ENCODE peak calls at places on chromosomes 16 and 17, in four cellular contexts. W is omental fat pad, G is nephron progenitor cell, A is neural progenitor cell. I is an unnamed sample.

GRCh38 chr16:17225551-17225950 is 245.2 kb downstream of the XYLT1 start:
- DNase-seq in G (no peak), A (no peak), W (no peak), I (no peak)

GRCh38 chr16:2473425-2473926 is 1.5 kb upstream of the TBC1D24 start:
- DNase-seq in A (peak; percentile 38), G (peak; percentile 67), W (no peak), I (peak; percentile 59)

GRCh38 chr17:82647593-82648164 is 565 bp downstream of the WDR45B start:
- DNase-seq in W (no peak), G (peak; percentile 60), A (peak; percentile 54), I (peak; percentile 63)

GRCh38 chr17:19454074-19454473 is 43.0 kb downstream of the RNF112 start:
- DNase-seq in A (no peak), G (no peak), W (no peak), I (no peak)

GRCh38 chr17:16814439-16814838 is 124.4 kb downstream of the CCDC144A start:
- DNase-seq in G (no peak), W (no peak), A (no peak), I (no peak)

GRCh38 chr16:5738586-5738985 is 641.0 kb upstream of the EEF2KMT start:
- DNase-seq in G (no peak), A (no peak), W (no peak), I (no peak)

GRCh38 chr16:75319513-75320401 is 68.3 kb upstream of the BCAR1 start:
- DNase-seq in W (no peak), A (no peak), G (no peak), I (peak; percentile 50)

GRCh38 chr16:29862383-29862883 is 593 bp downstream of the CDIPT start:
- DNase-seq in W (no peak), A (peak; percentile 63), G (peak; percentile 35), I (no peak)

GRCh38 chr16:2531371-2531695 is at the start of gene CEMP1:
- DNase-seq in G (no peak), W (no peak), A (no peak), I (no peak)

GRCh38 chr17:74605361-74605760 is 13.3 kb upstream of the CD300LD start:
- DNase-seq in G (no peak), A (no peak), W (peak; percentile 48), I (no peak)

GRCh38 chr17:51734462-51734861 is 424.1 kb downstream of the CA10 start:
- DNase-seq in G (peak; percentile 15), W (no peak), A (peak; percentile 29), I (peak; percentile 5)

GRCh38 chr16:21590791-21591190 is 8.6 kb upstream of the METTL9 start:
- DNase-seq in W (no peak), A (no peak), G (no peak), I (no peak)

GRCh38 chr16:67967956-67968439 is 439 bp downstream of the SLC12A4 start:
- DNase-seq in G (peak; percentile 67), W (no peak), A (peak; percentile 65), I (peak; percentile 79)

GRCh38 chr17:16459850-16460550 is 32.0 kb downstream of the LRRC75A start:
- DNase-seq in W (no peak), G (no peak), A (peak; percentile 30), I (no peak)

GRCh38 chr17:2718150-2718938 is 6.8 kb upstream of the CLUH start:
- DNase-seq in G (no peak), W (no peak), A (no peak), I (no peak)

GRCh38 chr17:62857526-62857925 is 49.4 kb upstream of the MARCHF10 start:
- DNase-seq in W (no peak), G (no peak), A (no peak), I (no peak)

GRCh38 chr16:17590711-17591654 is 120.2 kb upstream of the XYLT1 start:
- DNase-seq in W (no peak), A (no peak), G (no peak), I (no peak)

GRCh38 chr17:48871551-48872351 is 20.8 kb upstream of the ATP5MC1 start:
- DNase-seq in W (no peak), A (no peak), G (peak; percentile 71), I (no peak)

GRCh38 chr16:87681990-87682570 is 79.8 kb downstream of the JPH3 start:
- DNase-seq in W (no peak), A (peak; percentile 33), G (no peak), I (peak; percentile 65)
- TF ChIP-seq CTCF in W (no peak), A (peak; percentile 47), G (peak; percentile 6), I (peak; percentile 17)

GRCh38 chr16:87392823-87393679 is 915 bp downstream of the MAP1LC3B start:
- DNase-seq in A (peak; percentile 68), W (no peak), G (peak; percentile 61), I (peak; percentile 49)
- TF ChIP-seq CTCF in A (peak; percentile 41), W (no peak), G (no peak), I (no peak)

GRCh38 chr16:73846292-73846849 is 450.2 kb upstream of the PSMD7 start:
- DNase-seq in A (peak; percentile 86), G (peak; percentile 16), W (no peak), I (no peak)
- TF ChIP-seq CTCF in A (peak; percentile 50), G (no peak), W (no peak), I (no peak)

DNA sequence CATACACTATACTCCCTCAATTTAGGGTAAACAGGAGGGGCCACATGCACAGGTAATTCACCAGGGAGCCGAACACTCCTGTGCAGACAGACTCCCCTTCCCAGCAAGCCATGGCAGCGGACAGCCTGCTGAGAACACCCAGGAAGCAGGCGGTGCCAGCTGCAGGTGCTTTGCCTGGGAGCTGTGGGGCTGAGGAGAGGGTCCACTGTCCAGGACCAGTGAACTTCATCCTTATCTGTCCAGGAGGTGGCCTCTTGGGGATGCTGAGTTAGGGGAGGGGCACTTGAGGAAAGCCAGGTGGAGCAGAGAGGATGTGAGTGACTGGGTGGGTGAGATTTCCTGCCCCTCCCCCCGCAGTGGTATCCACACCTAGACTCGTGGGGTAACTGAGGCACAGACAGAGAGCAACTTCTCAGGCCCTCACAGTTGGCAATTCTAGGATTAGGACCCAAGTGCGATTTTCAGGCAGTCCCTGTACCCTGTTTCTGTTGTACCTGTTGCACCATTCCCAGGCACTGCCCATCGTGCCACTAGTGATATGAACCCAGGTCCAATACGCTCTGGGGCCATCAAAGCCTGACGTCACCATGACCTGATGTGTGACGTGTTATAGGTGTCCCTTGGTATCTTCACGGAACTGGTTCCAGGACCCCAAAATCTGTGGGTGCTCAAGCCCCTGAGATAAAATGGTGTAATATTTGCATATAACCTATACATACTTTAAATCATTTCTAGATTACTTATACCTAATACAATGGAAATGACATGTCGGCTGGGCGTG is 1.2 kb downstream of the GRN start:
- DNase-seq in A (no peak), G (no peak), W (no peak), I (no peak)
- TF ChIP-seq CTCF in A (no peak), G (no peak), W (no peak), I (no peak)

DNA sequence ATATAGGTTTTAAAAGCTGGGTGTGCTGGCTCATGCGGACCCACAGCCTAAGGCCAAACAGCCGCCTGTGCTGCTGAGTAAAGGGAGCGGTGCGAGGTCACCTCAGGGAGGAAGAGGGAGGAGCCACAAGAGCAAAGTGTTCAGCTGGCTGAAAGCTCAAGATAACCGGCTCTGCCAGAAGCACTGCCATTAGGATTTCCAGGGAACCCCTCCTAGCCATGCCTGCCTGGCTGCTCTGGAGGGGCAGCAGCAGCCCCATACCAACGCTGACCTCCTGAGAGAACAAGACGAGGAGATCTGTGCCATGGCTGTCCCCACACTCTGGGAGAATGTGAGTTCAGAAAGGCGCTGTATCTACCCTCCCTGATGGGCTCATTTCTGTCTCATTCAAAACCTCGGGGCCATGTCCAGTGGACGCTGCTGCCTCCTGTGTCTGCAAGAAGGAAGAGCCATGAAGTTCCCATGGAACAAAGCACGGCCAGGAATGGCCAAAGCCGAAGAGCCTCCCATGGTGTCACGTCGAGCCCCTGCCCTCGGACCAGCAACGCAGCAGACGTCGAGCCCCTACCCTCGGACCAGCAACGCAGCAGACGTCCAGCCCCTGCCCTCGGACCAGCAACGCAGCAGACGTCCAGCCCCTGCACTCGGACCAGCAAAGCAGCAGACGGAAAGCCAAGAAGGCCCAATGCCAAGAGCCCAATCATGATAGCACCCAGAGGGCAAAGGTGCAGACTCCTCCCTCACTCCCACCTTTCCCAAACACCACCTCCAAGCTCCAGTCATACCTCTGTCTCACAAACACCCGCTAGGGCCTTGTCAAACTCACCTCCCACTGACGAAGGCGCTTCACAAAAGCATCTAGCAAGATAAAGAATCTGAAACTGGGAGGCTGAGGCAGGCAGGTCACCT is 107.0 kb downstream of the ANKRD11 start:
- DNase-seq in G (peak; percentile 31), W (no peak), A (peak; percentile 48), I (no peak)
- TF ChIP-seq CTCF in G (no peak), W (no peak), A (peak; percentile 14), I (no peak)

DNA sequence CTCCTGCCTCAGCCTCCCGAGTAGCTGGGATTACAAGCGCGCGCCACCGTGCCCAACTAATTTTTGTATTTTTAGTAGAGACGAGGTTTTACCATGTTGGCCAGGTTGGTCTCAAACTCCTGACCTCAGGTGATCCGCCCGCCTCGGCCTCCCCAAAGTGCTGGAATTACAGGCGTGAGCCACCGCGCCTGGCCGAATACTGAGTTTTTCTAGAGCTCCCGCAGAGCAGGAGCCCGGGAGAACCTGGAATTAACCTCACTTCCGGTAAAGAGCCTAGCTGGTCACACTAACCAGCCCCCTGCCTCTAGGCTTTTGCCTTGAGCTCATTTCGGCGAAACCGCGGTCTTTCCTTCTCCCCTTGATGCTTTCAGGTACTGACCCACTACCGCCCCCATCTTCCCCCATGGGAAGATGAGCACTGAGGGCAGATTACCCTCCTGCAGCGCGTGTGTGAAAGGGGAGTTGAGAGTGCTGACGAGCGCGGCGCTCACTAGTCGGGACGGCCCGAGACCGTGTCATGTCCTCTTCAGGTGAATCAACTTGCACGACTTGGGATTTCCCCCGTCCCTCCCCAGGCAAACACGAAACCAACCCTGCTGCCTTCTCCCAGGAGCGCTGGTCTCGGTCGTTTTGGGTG is 743 bp upstream of the NEK8 start:
- DNase-seq in W (peak; percentile 62), A (peak; percentile 91), G (peak; percentile 59), I (peak; percentile 83)
- TF ChIP-seq CTCF in W (no peak), A (peak; percentile 47), G (no peak), I (no peak)

GRCh38 chr16:52068447-52069074 is 478.4 kb downstream of the TOX3 start:
- DNase-seq in W (no peak), G (peak; percentile 27), A (peak; percentile 72), I (no peak)
- TF ChIP-seq CTCF in W (no peak), G (peak; percentile 40), A (peak; percentile 75), I (no peak)

GRCh38 chr17:79813826-79814623 is 17.1 kb upstream of the CBX8 start:
- DNase-seq in W (no peak), G (no peak), A (peak; percentile 23), I (no peak)
- TF ChIP-seq CTCF in W (no peak), G (no peak), A (no peak), I (no peak)